ENCODE peak calls at places on chromosomes 3 and 15, in six cellular contexts. X, J, N, V, E and K are unnamed samples.

GRCh38 chr3:152444029-152444641 is 175.4 kb downstream of the MBNL1 start:
- DNase-seq in V (peak), E (no peak), X (peak), N (no peak), J (no peak), K (peak)

GRCh38 chr3:15629860-15630597 is 28.5 kb downstream of the BTD start:
- DNase-seq in E (peak), V (peak), J (peak), N (peak), X (peak), K (peak)

GRCh38 chr3:162978136-162978535 is 1481.5 kb downstream of the OTOL1 start:
- DNase-seq in J (no peak), E (no peak), V (no peak), X (no peak), N (no peak), K (no peak)

GRCh38 chr3:11601446-11602241 is 42.1 kb downstream of the VGLL4 start:
- DNase-seq in E (no peak), N (no peak), V (peak), X (no peak), J (peak), K (peak)

GRCh38 chr3:96017556-96017955 is 796.8 kb upstream of the EPHA6 start:
- DNase-seq in E (no peak), V (no peak), X (no peak), J (no peak), N (no peak), K (no peak)

GRCh38 chr3:4680881-4681300 is 187.7 kb downstream of the ITPR1 start:
- DNase-seq in J (no peak), V (peak), X (peak), N (no peak), E (no peak), K (peak)

GRCh38 chr15:31387101-31387482 is 60.5 kb downstream of the KLF13 start:
- DNase-seq in V (peak), X (no peak), E (no peak), J (no peak), N (no peak), K (no peak)

GRCh38 chr3:111810909-111811308 is 48.2 kb upstream of the PHLDB2 start:
- DNase-seq in X (peak), V (peak), E (no peak), N (no peak), J (no peak), K (peak)

GRCh38 chr3:157285966-157286365 is 126.0 kb upstream of the CCNL1 start:
- DNase-seq in X (no peak), E (no peak), J (no peak), V (no peak), N (no peak), K (no peak)

GRCh38 chr3:9111349-9112265 is 137.8 kb downstream of the SRGAP3 start:
- DNase-seq in X (peak), E (no peak), N (no peak), J (peak), V (no peak), K (no peak)

GRCh38 chr3:63295806-63296205 is 17.7 kb downstream of the SYNPR start:
- DNase-seq in J (no peak), X (no peak), V (no peak), E (no peak), N (no peak), K (no peak)

GRCh38 chr3:139309046-139309660 is 34.7 kb upstream of the MRPS22 start:
- DNase-seq in J (no peak), E (peak), N (no peak), V (no peak), X (no peak), K (no peak)

GRCh38 chr15:38559131-38559530 is 5.5 kb downstream of the RASGRP1 start:
- DNase-seq in E (no peak), X (no peak), V (no peak), N (no peak), J (no peak), K (no peak)

GRCh38 chr15:50880651-50881114 is 27.8 kb upstream of the AP4E1 start:
- DNase-seq in N (no peak), V (peak), E (no peak), J (no peak), X (no peak), K (peak)

GRCh38 chr3:107987036-107987557 is 103.7 kb downstream of the CD47 start:
- DNase-seq in E (no peak), J (no peak), V (peak), N (no peak), X (peak), K (peak)

GRCh38 chr3:12138044-12138443 is 20.7 kb downstream of the TIMP4 start:
- DNase-seq in J (peak), V (peak), N (no peak), X (peak), E (no peak), K (peak)

GRCh38 chr3:178236555-178237277 is 299.5 kb upstream of the KCNMB2 start:
- DNase-seq in E (no peak), V (peak), X (no peak), J (no peak), N (no peak), K (peak)

GRCh38 chr3:105608623-105609022 is 241.9 kb downstream of the ALCAM start:
- DNase-seq in J (no peak), V (no peak), E (no peak), N (no peak), X (no peak), K (no peak)

GRCh38 chr15:88187195-88187594 is 69.3 kb downstream of the NTRK3 start:
- DNase-seq in N (no peak), E (no peak), J (no peak), V (no peak), X (no peak), K (peak)

GRCh38 chr15:71469393-71469792 is 341.0 kb upstream of the NR2E3 start:
- DNase-seq in N (no peak), X (no peak), E (no peak), J (no peak), V (no peak), K (no peak)

GRCh38 chr3:157073810-157074209 is 86.1 kb downstream of the CCNL1 start:
- DNase-seq in V (peak), E (no peak), X (peak), N (no peak), J (no peak), K (peak)

GRCh38 chr3:38834110-38834509 is 18.1 kb upstream of the SCN10A start:
- DNase-seq in V (peak), J (peak), E (no peak), N (no peak), X (peak), K (peak)

GRCh38 chr3:69294014-69294771 is 91.7 kb downstream of the FRMD4B start:
- DNase-seq in V (peak), N (no peak), X (no peak), J (no peak), E (peak), K (peak)

GRCh38 chr3:182861345-182861744 is 68.0 kb downstream of the ATP11B start:
- DNase-seq in J (no peak), N (no peak), X (no peak), V (no peak), E (no peak), K (no peak)

GRCh38 chr15:40773496-40773895 is 3.7 kb downstream of the C15orf62 start:
- DNase-seq in E (no peak), N (no peak), J (no peak), V (no peak), X (no peak), K (no peak)

GRCh38 chr3:53730565-53730964 is 115.7 kb downstream of the CHDH start:
- DNase-seq in J (no peak), V (no peak), X (peak), E (no peak), N (no peak), K (peak)

GRCh38 chr3:46482632-46483311 is 15.0 kb upstream of the RTP3 start:
- DNase-seq in X (no peak), N (no peak), V (peak), E (no peak), J (no peak), K (no peak)

GRCh38 chr15:71219646-71220045 is 104.4 kb downstream of the THSD4 start:
- DNase-seq in J (no peak), N (no peak), E (no peak), X (peak), V (peak), K (no peak)

GRCh38 chr15:60400957-60401356 is 3.2 kb upstream of the ANXA2 start:
- DNase-seq in V (no peak), N (no peak), X (no peak), J (no peak), E (no peak), K (no peak)

GRCh38 chr3:182294696-182295095 is 498.6 kb upstream of the ATP11B start:
- DNase-seq in V (no peak), X (no peak), E (no peak), N (no peak), J (no peak), K (peak)

GRCh38 chr3:71050521-71051258 is 532.8 kb downstream of the FOXP1 start:
- DNase-seq in X (no peak), N (no peak), V (peak), E (no peak), J (peak), K (no peak)

GRCh38 chr15:45144775-45145174 is 15.0 kb downstream of the DUOX1 start:
- DNase-seq in J (no peak), E (no peak), X (no peak), V (no peak), N (no peak), K (no peak)

GRCh38 chr3:147410518-147411234 is 1.5 kb downstream of the ZIC1 start:
- DNase-seq in N (no peak), J (no peak), V (peak), X (no peak), E (peak), K (peak)

GRCh38 chr3:155391583-155391982 is 98.1 kb upstream of the STRIT1 start:
- DNase-seq in N (no peak), E (no peak), X (peak), V (peak), J (no peak), K (peak)

GRCh38 chr3:84983490-84983889 is 24.7 kb downstream of the CADM2 start:
- DNase-seq in J (no peak), N (no peak), E (no peak), X (no peak), V (no peak), K (no peak)

GRCh38 chr3:186452517-186452916 is 90.5 kb upstream of the DGKG start:
- DNase-seq in V (peak), X (peak), N (no peak), E (no peak), J (no peak), K (peak)